ENCODE peak calls at places on chromosome 6, in six cellular contexts. M is ascending aorta, L is bronchial epithelial cell, R is stomach, E is uterus, W is epithelial cell of proximal tubule. O is an unnamed sample.

GRCh38 chr6:41370488-41371111 is 35.2 kb downstream of the NCR2 start:
- DNase-seq in E (no peak), W (no peak), R (no peak), L (peak; percentile 64), M (no peak), O (no peak)

GRCh38 chr6:110822248-110822647 is 7.0 kb upstream of the CDK19 start:
- DNase-seq in E (no peak), M (no peak), R (no peak), W (no peak), L (no peak), O (no peak)

GRCh38 chr6:33235221-33235634 is 26.9 kb downstream of the RING1 start:
- DNase-seq in W (no peak), M (no peak), E (no peak), L (no peak), R (no peak), O (no peak)

GRCh38 chr6:69795469-69796080 is 1.2 kb downstream of the LMBRD1 start:
- DNase-seq in R (no peak), W (no peak), E (no peak), L (no peak), M (no peak), O (no peak)

GRCh38 chr6:39312912-39313525 is 1.2 kb downstream of the KCNK17 start:
- DNase-seq in E (no peak), L (no peak), W (no peak), R (no peak), M (no peak), O (no peak)

GRCh38 chr6:46888578-46888977 is 33.2 kb downstream of the ADGRF5 start:
- DNase-seq in R (no peak), M (no peak), L (peak; percentile 7), W (no peak), E (no peak), O (no peak)

GRCh38 chr6:126650931-126651330 is 311.0 kb downstream of the CENPW start:
- DNase-seq in E (no peak), L (no peak), W (no peak), R (no peak), M (no peak), O (no peak)

GRCh38 chr6:165805067-165805525 is 142.1 kb upstream of the PDE10A start:
- DNase-seq in L (no peak), E (no peak), W (no peak), M (no peak), R (no peak), O (no peak)

GRCh38 chr6:144006731-144007454 is 1.2 kb downstream of the PLAGL1 start:
- DNase-seq in R (no peak), L (peak; percentile 71), E (no peak), W (no peak), M (no peak), O (no peak)

GRCh38 chr6:30744054-30744805 is at the start of gene IER3:
- DNase-seq in E (peak; percentile 88), R (peak; percentile 92), L (peak; percentile 95), W (no peak), M (no peak), O (no peak)
- TF ChIP-seq CTCF in E (peak; percentile 60), R (no peak), L (peak; percentile 71), W (peak; percentile 60), M (peak; percentile 83), O (peak; percentile 64)

DNA sequence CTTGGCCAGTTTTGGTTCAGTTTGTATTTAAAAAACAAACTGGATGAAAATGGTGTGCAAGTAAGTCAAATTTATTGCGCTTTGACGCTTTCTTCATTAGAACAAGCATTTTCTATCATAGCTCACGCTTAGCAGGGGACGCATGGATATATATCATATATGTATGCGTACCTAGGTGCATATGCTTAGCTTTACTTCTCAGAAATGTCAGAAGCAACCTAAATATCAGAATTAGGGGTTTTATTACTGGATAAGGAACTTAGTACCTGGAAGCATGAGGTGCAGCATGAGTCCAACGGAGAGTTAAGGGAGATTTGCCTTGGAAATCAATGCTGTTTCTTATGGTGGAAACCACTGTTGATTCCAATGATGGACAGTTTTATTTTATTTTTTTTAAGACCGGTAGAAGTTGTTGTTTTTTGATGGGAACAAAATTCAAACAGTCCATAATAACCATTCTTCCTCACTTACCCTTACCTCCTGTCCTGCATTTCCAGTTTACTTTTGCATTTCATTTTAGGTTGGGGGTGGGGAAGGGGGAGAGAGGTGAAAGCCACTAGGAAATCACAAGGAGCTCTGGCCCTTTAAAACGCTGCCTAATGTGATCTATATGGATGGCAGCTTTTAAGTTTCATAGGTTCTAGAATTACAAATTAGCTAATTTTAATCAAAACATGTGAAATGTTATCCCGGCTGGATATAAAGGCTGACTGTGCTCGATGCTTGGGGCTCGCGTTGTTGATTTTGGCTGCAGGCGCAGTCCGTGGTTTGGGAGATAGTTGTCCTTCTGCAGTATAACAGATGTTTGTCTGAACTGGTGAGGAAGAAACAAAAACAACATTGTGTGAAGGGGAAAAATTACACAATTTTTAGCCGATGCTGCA is 2.1 kb downstream of the SOBP start:
- DNase-seq in R (no peak), M (no peak), E (peak; percentile 27), W (no peak), L (no peak), O (no peak)
- H3K4me3 ChIP-seq in R (peak overlapping the region; percentile 94), M (peak overlapping the region; percentile 73), E (peak overlapping the region; percentile 66), W (peak overlapping the region; percentile 78), L (no peak overlapping the region), O (no peak overlapping the region)

DNA sequence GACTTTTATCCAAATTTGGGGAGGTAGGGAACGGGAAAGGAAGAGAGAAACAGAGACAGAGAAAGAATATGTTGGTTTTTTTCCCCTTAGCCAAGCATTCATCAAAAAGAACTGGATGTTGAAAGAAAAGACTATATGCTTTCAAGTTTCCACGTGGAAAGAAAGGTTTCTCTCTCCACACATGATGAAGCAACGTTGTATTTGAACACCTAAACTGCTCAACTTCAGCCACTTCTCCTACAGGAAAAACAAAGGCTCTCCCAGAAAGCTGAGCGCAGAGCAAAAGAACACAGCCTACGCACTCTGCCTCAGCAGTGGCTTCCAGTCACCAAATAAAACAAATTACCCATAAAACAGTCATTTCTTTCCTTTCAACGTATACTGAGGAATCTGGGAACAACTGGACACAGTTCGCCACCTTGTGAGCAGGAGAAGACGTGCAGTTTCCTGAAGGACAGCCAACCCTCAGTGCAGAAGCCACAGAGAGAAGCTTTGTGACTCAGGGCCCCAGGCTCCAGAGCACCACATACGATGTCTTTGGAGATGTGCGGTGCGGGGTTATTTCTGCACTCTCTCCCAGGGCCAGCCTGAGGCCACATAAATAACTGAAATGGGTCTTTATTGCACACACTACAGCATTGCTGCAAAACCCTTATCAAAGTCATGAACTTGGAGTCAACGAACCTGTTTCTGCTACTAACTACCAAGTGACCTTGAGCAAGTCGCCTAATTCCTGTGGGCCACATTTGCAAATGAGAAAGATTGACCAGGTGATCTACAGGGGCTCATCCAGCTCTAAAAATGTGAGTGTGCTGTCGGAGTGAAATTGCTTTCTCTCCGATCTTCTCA is 10.1 kb downstream of the IL17F start:
- DNase-seq in R (peak; percentile 53), E (no peak), M (no peak), L (peak; percentile 69), W (peak; percentile 38), O (peak; percentile 58)
- TF ChIP-seq CTCF in R (no peak), E (peak; percentile 35), M (peak; percentile 31), L (peak; percentile 66), W (peak; percentile 82), O (peak; percentile 84)

DNA sequence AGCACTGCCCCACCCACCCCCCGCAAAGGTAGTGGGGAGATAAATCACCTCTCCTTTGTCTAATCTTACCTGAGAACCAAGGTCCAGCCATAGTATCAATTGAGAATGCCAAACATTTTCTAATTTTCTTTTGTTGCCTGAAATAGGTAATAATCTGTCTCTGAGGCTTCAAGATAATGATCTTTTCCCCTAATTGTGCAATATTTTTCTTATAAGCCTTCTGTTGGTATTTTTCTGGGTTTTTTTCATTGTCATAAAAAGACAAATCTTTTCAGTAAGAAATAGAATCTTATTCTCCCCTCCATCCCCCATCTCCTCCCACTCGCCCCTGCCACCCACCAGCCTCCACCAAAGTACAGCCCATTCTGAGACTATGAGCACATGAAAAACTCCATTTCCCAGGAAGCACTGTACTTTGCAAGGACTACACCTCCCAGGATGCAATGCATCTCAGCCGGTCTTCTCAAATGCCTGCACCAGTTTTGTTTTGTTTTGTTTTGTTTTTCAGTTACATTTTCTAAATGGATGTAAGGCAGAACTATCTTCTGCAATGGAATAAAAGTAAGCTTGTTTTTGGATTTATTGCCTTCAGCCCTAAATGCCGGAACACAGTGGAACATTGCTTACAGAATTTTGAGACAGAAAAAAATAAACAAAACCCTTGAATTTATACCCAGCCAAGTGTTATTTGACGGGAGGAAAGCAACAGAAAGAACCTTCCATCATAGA is 268.0 kb downstream of the TFAP2A start:
- DNase-seq in L (peak; percentile 56), W (no peak), E (no peak), M (no peak), R (no peak), O (no peak)
- H3K4me3 ChIP-seq in L (no peak overlapping the region), W (peak overlapping the region; percentile 43), E (peak overlapping the region; percentile 6), M (peak overlapping the region; percentile 41), R (peak overlapping the region; percentile 33), O (peak overlapping the region; percentile 20)

DNA sequence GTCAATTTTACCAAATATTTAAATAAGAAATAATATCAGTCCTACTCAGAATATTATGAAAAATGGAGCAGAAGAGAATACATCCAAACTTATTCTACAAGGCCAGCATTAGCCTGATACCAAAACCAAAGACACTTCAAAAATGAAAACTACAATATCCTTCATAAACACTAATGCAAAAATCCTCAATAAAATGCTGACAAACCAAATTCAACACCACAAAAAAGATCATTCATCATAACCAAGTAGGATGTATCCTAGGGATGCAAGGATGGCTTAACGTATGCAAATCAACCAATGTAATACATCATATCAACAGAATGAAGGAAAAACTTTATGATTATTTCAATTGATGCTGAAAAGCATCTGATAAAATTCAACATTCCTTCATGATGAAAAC is 352.4 kb upstream of the ADGRB3 start:
- DNase-seq in W (no peak), L (no peak), E (no peak), M (no peak), R (no peak), O (no peak)
- TF ChIP-seq CTCF in W (no peak), L (no peak), E (no peak), M (no peak), R (no peak), O (no peak)

DNA sequence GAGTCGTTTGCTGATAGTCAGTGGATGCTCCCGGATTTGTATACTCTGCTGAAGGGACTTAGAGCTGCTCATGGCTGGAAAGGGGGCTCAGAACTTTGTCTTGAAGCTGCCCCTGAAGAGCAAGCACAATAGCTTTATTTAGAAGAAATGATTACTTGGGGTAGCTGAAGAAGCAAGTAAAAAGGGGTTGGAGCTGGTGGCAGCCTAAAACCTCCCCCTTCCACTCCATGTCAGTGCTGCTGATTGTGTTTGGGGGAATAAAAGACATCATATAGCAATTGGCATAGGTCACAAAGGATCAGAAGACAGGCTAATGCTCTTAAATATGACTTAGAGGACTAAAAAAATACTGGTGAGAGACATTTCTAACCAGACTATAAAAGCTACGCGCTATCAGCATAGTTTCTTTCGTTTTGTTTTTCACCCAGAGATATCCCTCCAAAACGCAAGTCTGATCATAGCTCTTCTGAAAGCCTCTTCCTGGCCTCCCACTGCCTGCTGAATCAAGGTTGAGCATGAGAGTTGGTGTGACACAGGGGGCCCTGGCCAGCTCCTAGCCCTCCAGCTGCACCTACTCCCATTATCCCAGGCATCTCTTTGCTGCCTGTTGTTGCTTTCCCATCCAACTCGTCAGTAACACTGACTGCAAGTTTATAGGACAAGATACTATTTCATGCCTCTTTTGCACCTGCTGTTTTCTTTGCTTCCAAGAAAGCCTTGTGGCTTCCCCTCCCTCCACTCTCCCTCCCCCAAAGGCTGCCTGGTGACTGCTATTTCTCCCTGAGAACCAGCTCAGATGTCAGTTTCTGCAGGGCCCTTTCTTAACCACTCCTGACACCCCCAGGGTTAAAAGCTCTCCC is 33.9 kb upstream of the SGK1 start:
- DNase-seq in E (no peak), R (no peak), W (no peak), L (no peak), M (no peak), O (no peak)
- H3K4me3 ChIP-seq in E (no peak overlapping the region), R (no peak overlapping the region), W (no peak overlapping the region), L (no peak overlapping the region), M (no peak overlapping the region), O (no peak overlapping the region)

O was measured in kidney epithelial cell.